ENCODE peak calls at places on chromosomes 7 and 10, in nine cellular contexts. K is IMR-90, F is CD14-positive monocyte, U is HuH-7, A is ureter, W is endothelial cell, X is cerebellar cortex, J is hypothalamus, Q is sciatic nerve. Y is an unnamed sample.

GRCh38 chr10:130336612-130337304 is 200.6 kb downstream of the GLRX3 start:
- DNase-seq in K (no peak), F (no peak), U (no peak), A (no peak), W (no peak), X (no peak), J (no peak), Q (no peak), Y (no peak)

GRCh38 chr10:87541114-87541513 is 36.4 kb downstream of the MINPP1 start:
- DNase-seq in K (peak; percentile 76), F (no peak), U (no peak), A (no peak), W (no peak), X (no peak), J (no peak), Q (no peak), Y (peak; percentile 71)

GRCh38 chr7:98186452-98187137 is 24.6 kb upstream of the BHLHA15 start:
- DNase-seq in K (peak; percentile 82), F (no peak), U (no peak), A (no peak), W (no peak), X (no peak), J (no peak), Q (no peak), Y (peak; percentile 87)

GRCh38 chr10:34116220-34116623 is 698.9 kb downstream of the PARD3 start:
- DNase-seq in K (peak; percentile 27), F (no peak), U (peak; percentile 52), A (no peak), W (no peak), X (no peak), J (no peak), Q (no peak), Y (no peak)

GRCh38 chr10:128615154-128615553 is 488.9 kb upstream of the MKI67 start:
- DNase-seq in K (no peak), F (no peak), U (no peak), A (no peak), W (no peak), X (no peak), J (no peak), Q (no peak), Y (no peak)

GRCh38 chr10:112520864-112521263 is 73.8 kb downstream of the VTI1A start:
- DNase-seq in K (no peak), F (no peak), U (no peak), A (no peak), W (no peak), X (peak; percentile 66), J (no peak), Q (no peak), Y (peak; percentile 2)

GRCh38 chr10:31838065-31838464 is 90.6 kb downstream of the ARHGAP12 start:
- DNase-seq in K (no peak), F (no peak), U (no peak), A (no peak), W (no peak), X (no peak), J (no peak), Q (no peak), Y (no peak)

GRCh38 chr7:129781856-129782256 is 170.3 kb downstream of the NRF1 start:
- DNase-seq in K (no peak), F (no peak), U (no peak), A (no peak), W (no peak), X (no peak), J (no peak), Q (no peak), Y (no peak)

GRCh38 chr10:90920986-90921643 is at the start of gene ANKRD1:
- DNase-seq in K (peak; percentile 87), F (no peak), U (peak; percentile 25), A (no peak), W (no peak), X (no peak), J (no peak), Q (no peak), Y (peak; percentile 68)

GRCh38 chr7:73613954-73614735 is 10.2 kb downstream of the MLXIPL start:
- DNase-seq in K (no peak), F (no peak), U (no peak), A (no peak), W (no peak), X (no peak), J (no peak), Q (no peak), Y (no peak)

GRCh38 chr7:70539622-70540021 is 592.3 kb upstream of the GALNT17 start:
- DNase-seq in K (no peak), F (no peak), U (no peak), A (no peak), W (no peak), X (peak; percentile 19), J (no peak), Q (no peak), Y (no peak)

GRCh38 chr10:96047004-96047649 is 3.7 kb downstream of the CCNJ start:
- DNase-seq in K (no peak), F (no peak), U (peak; percentile 42), A (no peak), W (no peak), X (peak; percentile 7), J (no peak), Q (no peak), Y (no peak)

GRCh38 chr10:63105811-63106755 is 27.0 kb upstream of the NRBF2 start:
- DNase-seq in K (peak; percentile 61), F (no peak), U (no peak), A (no peak), W (no peak), X (no peak), J (peak; percentile 51), Q (peak; percentile 55), Y (peak; percentile 65)

GRCh38 chr7:151382079-151382885 is 27.6 kb downstream of the WDR86 start:
- DNase-seq in K (no peak), F (no peak), U (no peak), A (no peak), W (no peak), X (no peak), J (no peak), Q (peak; percentile 59), Y (no peak)

GRCh38 chr10:12448729-12449391 is 99.5 kb downstream of the CAMK1D start:
- DNase-seq in K (peak; percentile 94), F (peak; percentile 74), U (no peak), A (peak; percentile 62), W (no peak), X (no peak), J (peak; percentile 4), Q (no peak), Y (peak; percentile 72)

GRCh38 chr7:42611961-42612360 is 299.9 kb downstream of the C7orf25 start:
- DNase-seq in K (no peak), F (no peak), U (no peak), A (no peak), W (no peak), X (no peak), J (no peak), Q (no peak), Y (no peak)

GRCh38 chr7:138865843-138866242 is 67.8 kb upstream of the ATP6V0A4 start:
- DNase-seq in K (no peak), F (no peak), U (peak; percentile 42), A (no peak), W (no peak), X (no peak), J (no peak), Q (no peak), Y (no peak)

GRCh38 chr7:110827287-110827855 is 263.6 kb upstream of the LRRN3 start:
- DNase-seq in K (no peak), F (no peak), U (no peak), A (no peak), W (no peak), X (no peak), J (no peak), Q (no peak), Y (no peak)

GRCh38 chr7:16417958-16418357 is 3.4 kb downstream of the CRPPA start:
- DNase-seq in K (peak; percentile 3), F (no peak), U (no peak), A (no peak), W (no peak), X (no peak), J (no peak), Q (no peak), Y (no peak)

GRCh38 chr10:71419750-71420149 is 23.0 kb downstream of the CDH23 start:
- DNase-seq in K (no peak), F (no peak), U (no peak), A (no peak), W (no peak), X (no peak), J (no peak), Q (peak; percentile 8), Y (no peak)

GRCh38 chr10:88115968-88116367 is 252.5 kb downstream of the PTEN start:
- DNase-seq in K (peak; percentile 88), F (no peak), U (no peak), A (no peak), W (no peak), X (no peak), J (no peak), Q (no peak), Y (peak; percentile 47)

GRCh38 chr10:98957801-98958200 is 277.9 kb downstream of the HPSE2 start:
- DNase-seq in K (peak; percentile 78), F (no peak), U (no peak), A (no peak), W (no peak), X (no peak), J (no peak), Q (no peak), Y (no peak)

GRCh38 chr7:25758559-25758958 is 393.4 kb upstream of the NFE2L3 start:
- DNase-seq in K (no peak), F (no peak), U (no peak), A (no peak), W (no peak), X (peak; percentile 61), J (no peak), Q (no peak), Y (no peak)

GRCh38 chr7:29289156-29290021 is 94.8 kb downstream of the CHN2 start:
- DNase-seq in K (no peak), F (no peak), U (no peak), A (no peak), W (no peak), X (peak; percentile 100), J (peak; percentile 41), Q (no peak), Y (no peak)

GRCh38 chr10:73648975-73649829 is 6.6 kb downstream of the SYNPO2L start:
- DNase-seq in K (peak; percentile 49), F (no peak), U (peak; percentile 26), A (no peak), W (no peak), X (no peak), J (no peak), Q (no peak), Y (no peak)

GRCh38 chr7:23622469-23622868 is 25.3 kb downstream of the CCDC126 start:
- DNase-seq in K (peak; percentile 76), F (no peak), U (no peak), A (no peak), W (no peak), X (no peak), J (no peak), Q (no peak), Y (peak; percentile 8)

GRCh38 chr10:73625004-73625883 is 16.0 kb downstream of the MYOZ1 start:
- DNase-seq in K (peak; percentile 25), F (no peak), U (no peak), A (no peak), W (peak; percentile 20), X (peak; percentile 55), J (no peak), Q (no peak), Y (no peak)

GRCh38 chr7:131218727-131219128 is 108.9 kb upstream of the MKLN1 start:
- DNase-seq in K (no peak), F (no peak), U (no peak), A (no peak), W (no peak), X (no peak), J (no peak), Q (no peak), Y (no peak)

GRCh38 chr7:150972094-150972493 is 6.0 kb downstream of the KCNH2 start:
- DNase-seq in K (peak; percentile 44), F (no peak), U (no peak), A (peak; percentile 79), W (no peak), X (no peak), J (peak; percentile 39), Q (no peak), Y (peak; percentile 41)

GRCh38 chr10:1824928-1825327 is 87.6 kb upstream of the ADARB2 start:
- DNase-seq in K (no peak), F (no peak), U (no peak), A (no peak), W (no peak), X (no peak), J (no peak), Q (no peak), Y (no peak)

GRCh38 chr7:78953090-78953489 is 500.4 kb downstream of the MAGI2 start:
- DNase-seq in K (peak; percentile 22), F (no peak), U (no peak), A (no peak), W (no peak), X (no peak), J (no peak), Q (no peak), Y (no peak)

Y was measured in fibroblast of the aortic adventitia.